ENCODE peak calls at places on chromosome 2, in six cellular contexts. E is uterus, O is fibroblast of pulmonary artery, Y is BE2C, H is mucosa of descending colon, T is AG09309. K is an unnamed sample.

GRCh38 chr2:73172963-73173362 is 29.4 kb upstream of the NOTO start:
- DNase-seq in E (no peak), O (peak; percentile 13), Y (no peak), H (no peak), T (no peak), K (no peak)

GRCh38 chr2:240340361-240340761 is 95.1 kb upstream of the GPC1 start:
- DNase-seq in E (no peak), O (no peak), Y (no peak), H (no peak), T (no peak), K (no peak)

GRCh38 chr2:21067863-21068537 is 24.1 kb upstream of the APOB start:
- DNase-seq in E (no peak), O (no peak), Y (no peak), H (no peak), T (no peak), K (no peak)

GRCh38 chr2:190110131-190110530 is 47.6 kb upstream of the MSTN start:
- DNase-seq in E (no peak), O (peak; percentile 78), Y (no peak), H (no peak), T (no peak), K (no peak)

GRCh38 chr2:146579154-146579930 is 1265.5 kb upstream of the ACVR2A start:
- DNase-seq in E (no peak), O (peak; percentile 82), Y (no peak), H (no peak), T (no peak), K (no peak)

GRCh38 chr2:1515986-1516797 is 102.9 kb downstream of the TPO start:
- DNase-seq in E (no peak), O (no peak), Y (no peak), H (no peak), T (no peak), K (no peak)

GRCh38 chr2:55807900-55808299 is 114.3 kb upstream of the PNPT1 start:
- DNase-seq in E (no peak), O (no peak), Y (no peak), H (no peak), T (no peak), K (no peak)

GRCh38 chr2:220959391-220959802 is 612.7 kb downstream of the EPHA4 start:
- DNase-seq in E (no peak), O (no peak), Y (no peak), H (no peak), T (no peak), K (no peak)

GRCh38 chr2:131674174-131674507 is 146.5 kb downstream of the CCDC74A start:
- DNase-seq in E (no peak), O (no peak), Y (no peak), H (no peak), T (no peak), K (no peak)

GRCh38 chr2:131673400-131674173 is 145.9 kb downstream of the CCDC74A start:
- DNase-seq in E (peak; percentile 58), O (peak; percentile 63), Y (peak; percentile 71), H (peak; percentile 87), T (peak; percentile 14), K (peak; percentile 47)
- H3K4me3 ChIP-seq in E (peak overlapping the region; percentile 39), O (peak overlapping the region; percentile 19), Y (peak overlapping the region; percentile 38), H (no peak overlapping the region), T (peak overlapping the region; percentile 14), K (no peak overlapping the region)

DNA sequence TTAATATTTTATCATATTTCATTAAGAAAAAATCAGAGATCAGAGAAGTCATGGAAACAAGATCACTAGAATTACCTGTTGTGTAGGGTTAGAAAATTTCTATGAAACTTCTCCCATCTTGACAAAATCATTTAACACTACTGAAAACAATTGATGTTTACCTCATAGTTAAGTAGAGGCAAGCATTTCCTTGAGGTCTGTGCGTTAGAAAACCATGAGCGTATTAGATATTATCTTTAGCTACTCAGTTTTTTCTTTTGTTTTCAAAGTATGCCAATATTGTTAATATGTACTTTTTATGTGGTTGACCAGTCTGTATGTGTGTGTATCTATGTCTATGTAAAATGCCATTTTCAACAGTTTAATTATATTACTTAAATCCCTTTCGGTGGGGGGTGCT is 335.7 kb downstream of the PARD3B start:
- DNase-seq in E (no peak), O (no peak), Y (no peak), H (no peak), T (no peak), K (no peak)
- H3K4me3 ChIP-seq in E (no peak overlapping the region), O (no peak overlapping the region), Y (no peak overlapping the region), H (no peak overlapping the region), T (no peak overlapping the region), K (peak overlapping the region; percentile 55)

GRCh38 chr2:237702439-237703397 is 75.3 kb downstream of the LRRFIP1 start:
- DNase-seq in E (peak; percentile 75), O (peak; percentile 78), Y (peak; percentile 77), H (peak; percentile 58), T (no peak), K (peak; percentile 42)

GRCh38 chr2:237699870-237700582 is 72.6 kb downstream of the LRRFIP1 start:
- DNase-seq in E (no peak), O (no peak), Y (no peak), H (no peak), T (no peak), K (no peak)

GRCh38 chr2:237701033-237701858 is 73.9 kb downstream of the LRRFIP1 start:
- DNase-seq in E (no peak), O (no peak), Y (no peak), H (no peak), T (no peak), K (no peak)

GRCh38 chr2:237700583-237701032 is 73.2 kb downstream of the LRRFIP1 start:
- DNase-seq in E (peak; percentile 78), O (peak; percentile 86), Y (peak; percentile 63), H (no peak), T (no peak), K (peak; percentile 27)

GRCh38 chr2:237701859-237702370 is 74.5 kb downstream of the LRRFIP1 start:
- DNase-seq in E (no peak), O (no peak), Y (no peak), H (no peak), T (no peak), K (no peak)
- H3K4me3 ChIP-seq in E (no peak overlapping the region), O (peak overlapping the region; percentile 11), Y (peak overlapping the region; percentile 22), H (no peak overlapping the region), T (no peak overlapping the region), K (peak overlapping the region; percentile 57)

GRCh38 chr2:38107738-38108410 is 31.9 kb upstream of the CYP1B1 start:
- DNase-seq in E (no peak), O (no peak), Y (peak; percentile 40), H (no peak), T (no peak), K (no peak)

GRCh38 chr2:38105911-38106310 is 30.0 kb upstream of the CYP1B1 start:
- DNase-seq in E (no peak), O (no peak), Y (peak; percentile 76), H (no peak), T (no peak), K (no peak)

GRCh38 chr2:38109732-38110181 is 33.8 kb upstream of the CYP1B1 start:
- DNase-seq in E (no peak), O (no peak), Y (no peak), H (no peak), T (no peak), K (no peak)

GRCh38 chr2:38106420-38107182 is 30.6 kb upstream of the CYP1B1 start:
- DNase-seq in E (peak; percentile 49), O (peak; percentile 73), Y (no peak), H (no peak), T (no peak), K (no peak)

DNA sequence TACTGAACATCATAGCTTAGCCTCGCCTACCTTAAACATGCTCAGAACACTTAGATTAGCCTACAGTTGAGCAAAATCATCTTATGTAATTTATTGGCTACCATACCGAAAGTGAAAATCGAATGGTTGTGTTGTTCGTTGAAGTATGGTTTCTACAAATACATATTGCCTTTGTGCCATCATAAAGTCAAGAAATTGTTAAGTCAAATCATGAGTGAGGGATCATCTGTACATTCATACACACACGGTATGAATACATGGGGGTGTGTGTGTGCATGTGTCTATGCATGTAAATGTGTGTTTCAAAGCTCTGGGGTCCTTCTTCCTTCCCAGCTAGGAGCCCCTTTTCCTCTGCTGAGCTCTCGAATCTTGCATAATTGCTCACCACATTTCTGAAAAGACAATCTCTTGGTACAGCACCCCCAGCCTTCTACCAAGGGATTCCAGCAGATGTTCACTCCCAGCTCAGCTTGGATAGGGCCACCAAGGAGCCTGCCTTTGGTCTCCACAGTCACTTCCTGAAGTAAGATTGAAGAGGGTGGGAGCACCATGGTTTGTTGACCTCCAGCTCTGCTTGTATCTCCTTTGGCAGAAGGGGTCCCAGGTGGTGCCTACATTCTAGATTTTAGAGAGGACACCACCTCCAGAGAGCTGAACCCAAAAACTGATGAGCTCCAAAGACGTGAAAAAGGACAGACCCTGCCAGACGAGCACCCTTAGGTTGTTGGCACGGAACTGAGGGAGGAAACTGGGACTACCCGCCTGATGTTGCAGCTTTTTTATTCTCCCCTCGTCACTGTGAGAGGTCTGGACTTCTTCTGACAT is 33.2 kb upstream of the CYP1B1 start:
- DNase-seq in E (no peak), O (no peak), Y (no peak), H (no peak), T (no peak), K (no peak)
- H3K4me3 ChIP-seq in E (no peak overlapping the region), O (no peak overlapping the region), Y (no peak overlapping the region), H (no peak overlapping the region), T (no peak overlapping the region), K (no peak overlapping the region)

DNA sequence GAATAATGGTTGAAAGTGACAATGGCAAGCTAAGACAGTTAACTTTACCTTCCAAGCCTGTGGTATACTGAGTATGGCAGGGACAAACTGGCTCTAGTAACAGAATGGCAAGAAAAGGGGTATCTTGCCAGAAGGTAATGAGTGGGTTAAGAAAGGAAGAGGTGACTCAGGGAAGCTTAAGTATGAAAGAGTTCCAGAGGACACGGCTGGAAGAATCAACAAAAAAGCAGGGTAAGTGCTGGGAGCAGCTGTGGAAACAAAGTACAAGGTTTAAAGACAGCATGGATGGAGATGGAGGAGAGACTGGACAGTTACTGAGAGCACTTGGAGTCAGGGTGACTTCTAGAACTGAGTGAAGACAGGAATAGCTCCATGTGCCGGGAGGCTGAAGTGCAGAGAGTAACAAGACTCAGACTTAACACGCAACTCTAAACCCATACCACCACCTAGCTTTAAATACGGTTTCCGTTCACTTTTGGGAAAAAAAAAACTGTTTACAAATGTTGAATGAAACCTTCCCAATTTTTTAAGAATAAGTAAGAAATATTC is 69.0 kb downstream of the REV1 start:
- DNase-seq in E (no peak), O (peak; percentile 34), Y (no peak), H (no peak), T (no peak), K (no peak)
- H3K4me3 ChIP-seq in E (no peak overlapping the region), O (no peak overlapping the region), Y (no peak overlapping the region), H (no peak overlapping the region), T (no peak overlapping the region), K (no peak overlapping the region)

K was measured in CD4-positive, CD25-positive, alpha-beta regulatory T cell.